ENCODE peak calls at places on chromosomes 5 and 9, in six cellular contexts. One of them, this sample, is unnamed. For H3K79me2, the result is how much of the 10 kb centered on the place peaks cover.

GRCh38 chr9:13513710-13514444 is 234.4 kb upstream of the MPDZ start:
- DNase-seq in OCI-LY7: no peak
- DNase-seq in GM23338: peak
- DNase-seq in astrocyte: no peak
- DNase-seq in mesendoderm: peak
- DNase-seq in H1: no peak
- DNase-seq in this sample: peak

GRCh38 chr9:92989561-92989960 is 42.2 kb downstream of the FGD3 start:
- DNase-seq in astrocyte: no peak
- DNase-seq in OCI-LY7: no peak
- DNase-seq in H1: no peak
- DNase-seq in mesendoderm: peak
- DNase-seq in GM23338: peak
- DNase-seq in this sample: no peak

GRCh38 chr5:57028166-57028565 is 76.2 kb upstream of the MIER3 start:
- DNase-seq in OCI-LY7: no peak
- DNase-seq in H1: no peak
- DNase-seq in mesendoderm: no peak
- DNase-seq in astrocyte: no peak
- DNase-seq in GM23338: no peak
- DNase-seq in this sample: no peak

GRCh38 chr5:174735498-174736350 is 11.3 kb downstream of the MSX2 start:
- DNase-seq in H1: no peak
- DNase-seq in astrocyte: peak
- DNase-seq in OCI-LY7: no peak
- DNase-seq in mesendoderm: peak
- DNase-seq in GM23338: peak
- DNase-seq in this sample: peak

GRCh38 chr5:94779684-94780083 is 161.2 kb downstream of the SLF1 start:
- DNase-seq in H1: no peak
- DNase-seq in OCI-LY7: no peak
- DNase-seq in GM23338: no peak
- DNase-seq in mesendoderm: no peak
- DNase-seq in astrocyte: no peak
- DNase-seq in this sample: no peak

GRCh38 chr5:367358-368130 is 46.0 kb downstream of the AHRR start:
- DNase-seq in astrocyte: peak
- DNase-seq in OCI-LY7: no peak
- DNase-seq in GM23338: no peak
- DNase-seq in H1: no peak
- DNase-seq in mesendoderm: no peak
- DNase-seq in this sample: no peak

GRCh38 chr9:127982912-127983311 is 2.1 kb upstream of the EEIG1 start:
- DNase-seq in OCI-LY7: peak
- DNase-seq in astrocyte: no peak
- DNase-seq in GM23338: no peak
- DNase-seq in mesendoderm: no peak
- DNase-seq in H1: no peak
- DNase-seq in this sample: no peak

GRCh38 chr9:104177003-104177611 is 83.0 kb downstream of the SMC2 start:
- DNase-seq in astrocyte: no peak
- DNase-seq in H1: no peak
- DNase-seq in mesendoderm: peak
- DNase-seq in GM23338: peak
- DNase-seq in OCI-LY7: peak
- DNase-seq in this sample: peak

GRCh38 chr9:93684161-93684765 is 107.9 kb downstream of the PHF2 start:
- DNase-seq in OCI-LY7: no peak
- DNase-seq in GM23338: no peak
- DNase-seq in H1: no peak
- DNase-seq in mesendoderm: no peak
- DNase-seq in astrocyte: no peak
- DNase-seq in this sample: no peak

GRCh38 chr9:138072897-138073296 is 195.3 kb downstream of the CACNA1B start:
- DNase-seq in astrocyte: no peak
- DNase-seq in OCI-LY7: no peak
- DNase-seq in H1: no peak
- DNase-seq in GM23338: no peak
- DNase-seq in mesendoderm: no peak
- DNase-seq in this sample: no peak

GRCh38 chr9:5099466-5099865 is 86.0 kb downstream of the INSL6 start:
- DNase-seq in H1: no peak
- DNase-seq in OCI-LY7: no peak
- DNase-seq in GM23338: no peak
- DNase-seq in mesendoderm: no peak
- DNase-seq in astrocyte: no peak
- DNase-seq in this sample: no peak

GRCh38 chr5:179923422-179923821 is 15.7 kb upstream of the TBC1D9B start:
- DNase-seq in GM23338: no peak
- DNase-seq in H1: no peak
- DNase-seq in mesendoderm: no peak
- DNase-seq in OCI-LY7: peak
- DNase-seq in astrocyte: no peak
- DNase-seq in this sample: no peak

GRCh38 chr5:107640568-107640967 is 30.2 kb downstream of the EFNA5 start:
- DNase-seq in astrocyte: no peak
- DNase-seq in OCI-LY7: no peak
- DNase-seq in H1: no peak
- DNase-seq in mesendoderm: no peak
- DNase-seq in GM23338: no peak
- DNase-seq in this sample: no peak

GRCh38 chr9:17005085-17005484 is 129.8 kb upstream of the CNTLN start:
- DNase-seq in mesendoderm: peak
- DNase-seq in OCI-LY7: no peak
- DNase-seq in H1: peak
- DNase-seq in astrocyte: peak
- DNase-seq in GM23338: peak
- DNase-seq in this sample: peak

GRCh38 chr5:135271533-135272310 is 127.3 kb downstream of the MACROH2A1 start:
- DNase-seq in H1: no peak
- DNase-seq in OCI-LY7: no peak
- DNase-seq in GM23338: no peak
- DNase-seq in astrocyte: peak
- DNase-seq in mesendoderm: peak
- DNase-seq in this sample: peak

GRCh38 chr9:126413470-126414051 is 86.9 kb downstream of the MVB12B start:
- DNase-seq in H1: no peak
- DNase-seq in mesendoderm: no peak
- DNase-seq in GM23338: no peak
- DNase-seq in astrocyte: no peak
- DNase-seq in OCI-LY7: no peak
- DNase-seq in this sample: no peak

GRCh38 chr5:179839328-179840256 is 18.9 kb downstream of the SQSTM1 start:
- DNase-seq in GM23338: no peak
- DNase-seq in OCI-LY7: no peak
- DNase-seq in mesendoderm: no peak
- DNase-seq in astrocyte: no peak
- DNase-seq in H1: no peak
- DNase-seq in this sample: no peak

DNA sequence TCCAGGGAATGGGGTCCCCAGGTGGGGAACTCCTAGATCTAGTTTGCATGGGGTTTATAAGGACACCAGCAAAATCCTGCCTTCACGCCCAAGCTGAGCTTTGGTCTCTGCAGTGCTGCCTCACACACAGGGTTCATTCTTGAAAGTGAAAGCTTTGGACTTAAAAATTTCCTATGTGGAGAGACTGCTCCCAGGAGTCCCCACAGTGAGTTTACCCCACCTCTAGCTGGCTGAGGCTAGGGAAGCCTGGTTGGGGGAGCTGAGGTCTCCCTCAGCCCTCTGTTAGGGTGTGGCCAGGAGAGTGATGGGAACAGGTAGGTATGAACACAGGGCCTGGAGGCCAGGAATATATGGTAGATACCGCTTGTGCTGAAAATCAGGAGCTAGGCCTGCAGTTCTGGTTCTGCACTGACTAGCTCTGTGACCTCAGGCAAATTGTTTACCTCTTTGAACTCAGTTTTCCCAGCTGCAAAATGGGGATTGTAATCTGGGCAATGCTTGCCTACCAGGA is 41.5 kb upstream of the LARP1 start:
- DNase-seq in OCI-LY7: no peak
- DNase-seq in astrocyte: no peak
- DNase-seq in H1: no peak
- DNase-seq in GM23338: peak
- DNase-seq in mesendoderm: no peak
- DNase-seq in this sample: no peak
- H3K4me3 ChIP-seq in OCI-LY7: no peak
- H3K4me3 ChIP-seq in astrocyte: no peak
- H3K4me3 ChIP-seq in H1: no peak
- H3K4me3 ChIP-seq in GM23338: peak
- H3K4me3 ChIP-seq in mesendoderm: no peak
- H3K4me3 ChIP-seq in this sample: no peak

GRCh38 chr9:124373851-124374250 is 41.4 kb downstream of the PSMB7 start:
- DNase-seq in OCI-LY7: no peak
- DNase-seq in mesendoderm: no peak
- DNase-seq in GM23338: no peak
- DNase-seq in astrocyte: no peak
- DNase-seq in H1: no peak
- DNase-seq in this sample: no peak

GRCh38 chr9:124371183-124371582 is 44.1 kb downstream of the PSMB7 start:
- DNase-seq in OCI-LY7: no peak
- DNase-seq in astrocyte: peak
- DNase-seq in GM23338: no peak
- DNase-seq in mesendoderm: no peak
- DNase-seq in H1: no peak
- DNase-seq in this sample: peak

GRCh38 chr9:124369236-124369797 is 45.9 kb downstream of the PSMB7 start:
- DNase-seq in H1: no peak
- DNase-seq in GM23338: no peak
- DNase-seq in OCI-LY7: no peak
- DNase-seq in astrocyte: no peak
- DNase-seq in mesendoderm: no peak
- DNase-seq in this sample: no peak

GRCh38 chr9:124373386-124373785 is 41.9 kb downstream of the PSMB7 start:
- DNase-seq in GM23338: no peak
- DNase-seq in mesendoderm: no peak
- DNase-seq in astrocyte: no peak
- DNase-seq in H1: no peak
- DNase-seq in OCI-LY7: no peak
- DNase-seq in this sample: no peak

DNA sequence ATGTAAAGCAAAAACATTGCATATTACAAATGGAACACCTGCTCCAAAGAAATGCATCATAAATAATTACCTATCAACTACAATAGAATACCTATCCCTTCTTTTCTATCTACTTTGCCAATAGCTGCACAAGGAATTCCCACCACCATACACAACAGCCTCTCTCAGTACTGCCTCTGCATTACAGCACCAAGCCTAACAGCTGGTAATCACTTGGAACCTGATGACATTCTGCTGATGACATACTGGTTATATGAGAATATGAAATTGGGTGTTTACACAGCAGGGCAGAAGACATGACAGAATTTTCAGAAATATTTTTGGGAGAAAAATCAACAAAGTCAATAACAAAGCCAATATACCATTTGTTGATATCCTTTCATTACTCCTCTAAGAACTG is 43.2 kb downstream of the PSMB7 start:
- DNase-seq in GM23338: no peak
- DNase-seq in mesendoderm: no peak
- DNase-seq in H1: no peak
- DNase-seq in OCI-LY7: no peak
- DNase-seq in astrocyte: no peak
- DNase-seq in this sample: no peak
- H3K79me2 ChIP-seq in GM23338: half or more
- H3K79me2 ChIP-seq in mesendoderm: under half
- H3K79me2 ChIP-seq in H1: under half
- H3K79me2 ChIP-seq in OCI-LY7: under half
- H3K79me2 ChIP-seq in astrocyte: half or more
- H3K79me2 ChIP-seq in this sample: half or more

GRCh38 chr9:133862585-133863041 is 124.5 kb upstream of the SARDH start:
- DNase-seq in mesendoderm: no peak
- DNase-seq in astrocyte: no peak
- DNase-seq in GM23338: no peak
- DNase-seq in H1: no peak
- DNase-seq in OCI-LY7: no peak
- DNase-seq in this sample: no peak
- H3K4me3 ChIP-seq in mesendoderm: no peak
- H3K4me3 ChIP-seq in astrocyte: no peak
- H3K4me3 ChIP-seq in GM23338: no peak
- H3K4me3 ChIP-seq in H1: no peak
- H3K4me3 ChIP-seq in OCI-LY7: no peak
- H3K4me3 ChIP-seq in this sample: no peak

DNA sequence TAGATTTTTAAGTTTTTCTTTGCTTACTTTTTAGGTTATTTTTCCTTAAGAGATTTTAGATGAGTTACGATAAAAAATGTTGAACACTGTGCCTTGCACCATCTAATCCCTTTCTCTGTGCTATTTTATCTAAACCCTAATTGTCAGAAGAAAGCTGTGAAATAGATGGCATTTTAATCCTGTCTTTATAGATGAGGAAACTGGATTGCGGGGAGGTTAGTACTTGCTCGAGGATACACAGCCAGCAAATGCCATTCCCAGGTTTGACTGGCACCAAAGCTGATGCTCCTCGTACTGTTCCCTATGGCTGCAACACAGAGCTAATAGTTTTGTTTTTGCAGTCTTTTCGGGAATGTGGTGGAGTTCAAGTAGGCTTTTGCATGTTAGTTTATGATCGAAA is 82.7 kb downstream of the ZSWIM6 start:
- DNase-seq in GM23338: no peak
- DNase-seq in OCI-LY7: no peak
- DNase-seq in H1: no peak
- DNase-seq in mesendoderm: peak
- DNase-seq in astrocyte: no peak
- DNase-seq in this sample: no peak
- H3K79me2 ChIP-seq in GM23338: half or more
- H3K79me2 ChIP-seq in OCI-LY7: under half
- H3K79me2 ChIP-seq in H1: under half
- H3K79me2 ChIP-seq in mesendoderm: under half
- H3K79me2 ChIP-seq in astrocyte: half or more
- H3K79me2 ChIP-seq in this sample: half or more

GRCh38 chr5:143588933-143589662 is 185.6 kb upstream of the NR3C1 start:
- DNase-seq in mesendoderm: no peak
- DNase-seq in H1: no peak
- DNase-seq in astrocyte: no peak
- DNase-seq in OCI-LY7: no peak
- DNase-seq in GM23338: no peak
- DNase-seq in this sample: no peak
- H3K4me3 ChIP-seq in mesendoderm: no peak
- H3K4me3 ChIP-seq in H1: no peak
- H3K4me3 ChIP-seq in astrocyte: no peak
- H3K4me3 ChIP-seq in OCI-LY7: no peak
- H3K4me3 ChIP-seq in GM23338: no peak
- H3K4me3 ChIP-seq in this sample: no peak

GRCh38 chr9:109990541-109990940 is 210.5 kb downstream of the PALM2AKAP2 start:
- DNase-seq in OCI-LY7: no peak
- DNase-seq in H1: no peak
- DNase-seq in mesendoderm: no peak
- DNase-seq in GM23338: no peak
- DNase-seq in astrocyte: peak
- DNase-seq in this sample: peak
- H3K79me2 ChIP-seq in OCI-LY7: under half
- H3K79me2 ChIP-seq in H1: under half
- H3K79me2 ChIP-seq in mesendoderm: under half
- H3K79me2 ChIP-seq in GM23338: under half
- H3K79me2 ChIP-seq in astrocyte: under half
- H3K79me2 ChIP-seq in this sample: under half